ENCODE peak calls at places on chromosomes 4 and X, in eight cellular contexts. One of them, this sample, is unnamed.

GRCh38 chr4:75126058-75126457 is 193.1 kb downstream of the PARM1 start:
- DNase-seq in stomach: no peak
- DNase-seq in fibroblast of the aortic adventitia: no peak
- DNase-seq in astrocyte of the spinal cord: no peak
- DNase-seq in suprapubic skin: no peak
- DNase-seq in mesothelial cell of epicardium: no peak
- DNase-seq in ovary: no peak
- DNase-seq in kidney: no peak
- DNase-seq in this sample: no peak

GRCh38 chrX:41067721-41068120 is 17.5 kb upstream of the USP9X start:
- DNase-seq in mesothelial cell of epicardium: no peak
- DNase-seq in suprapubic skin: no peak
- DNase-seq in fibroblast of the aortic adventitia: no peak
- DNase-seq in stomach: peak
- DNase-seq in ovary: no peak
- DNase-seq in kidney: no peak
- DNase-seq in astrocyte of the spinal cord: no peak
- DNase-seq in this sample: no peak

GRCh38 chr4:158253350-158253980 is 43.2 kb downstream of the TMEM144 start:
- DNase-seq in ovary: no peak
- DNase-seq in fibroblast of the aortic adventitia: peak
- DNase-seq in suprapubic skin: no peak
- DNase-seq in stomach: peak
- DNase-seq in kidney: no peak
- DNase-seq in astrocyte of the spinal cord: peak
- DNase-seq in mesothelial cell of epicardium: peak
- DNase-seq in this sample: no peak

GRCh38 chr4:98994474-98995182 is 893 bp upstream of the METAP1 start:
- DNase-seq in fibroblast of the aortic adventitia: no peak
- DNase-seq in stomach: no peak
- DNase-seq in astrocyte of the spinal cord: no peak
- DNase-seq in mesothelial cell of epicardium: no peak
- DNase-seq in kidney: no peak
- DNase-seq in suprapubic skin: no peak
- DNase-seq in ovary: no peak
- DNase-seq in this sample: no peak

GRCh38 chrX:153853902-153854267 is 23.5 kb upstream of the PDZD4 start:
- DNase-seq in stomach: peak
- DNase-seq in kidney: no peak
- DNase-seq in suprapubic skin: no peak
- DNase-seq in astrocyte of the spinal cord: no peak
- DNase-seq in fibroblast of the aortic adventitia: no peak
- DNase-seq in mesothelial cell of epicardium: no peak
- DNase-seq in ovary: no peak
- DNase-seq in this sample: no peak

GRCh38 chr4:61805237-61805636 is 605.1 kb downstream of the ADGRL3 start:
- DNase-seq in suprapubic skin: no peak
- DNase-seq in kidney: no peak
- DNase-seq in astrocyte of the spinal cord: peak
- DNase-seq in ovary: no peak
- DNase-seq in stomach: no peak
- DNase-seq in fibroblast of the aortic adventitia: no peak
- DNase-seq in mesothelial cell of epicardium: no peak
- DNase-seq in this sample: no peak

GRCh38 chr4:96099031-96099430 is 259.1 kb downstream of the PDHA2 start:
- DNase-seq in mesothelial cell of epicardium: no peak
- DNase-seq in astrocyte of the spinal cord: no peak
- DNase-seq in ovary: no peak
- DNase-seq in stomach: no peak
- DNase-seq in suprapubic skin: no peak
- DNase-seq in fibroblast of the aortic adventitia: peak
- DNase-seq in kidney: no peak
- DNase-seq in this sample: no peak

GRCh38 chrX:38278682-38279081 is 48.6 kb downstream of the RPGR start:
- DNase-seq in fibroblast of the aortic adventitia: peak
- DNase-seq in suprapubic skin: no peak
- DNase-seq in mesothelial cell of epicardium: no peak
- DNase-seq in ovary: no peak
- DNase-seq in stomach: no peak
- DNase-seq in astrocyte of the spinal cord: peak
- DNase-seq in kidney: no peak
- DNase-seq in this sample: no peak

GRCh38 chr4:83454626-83455025 is 997 bp downstream of the HELQ start:
- DNase-seq in suprapubic skin: no peak
- DNase-seq in ovary: no peak
- DNase-seq in astrocyte of the spinal cord: peak
- DNase-seq in kidney: no peak
- DNase-seq in mesothelial cell of epicardium: no peak
- DNase-seq in stomach: no peak
- DNase-seq in fibroblast of the aortic adventitia: peak
- DNase-seq in this sample: no peak

GRCh38 chrX:13254076-13254785 is 65.6 kb downstream of the ATXN3L start:
- DNase-seq in fibroblast of the aortic adventitia: peak
- DNase-seq in astrocyte of the spinal cord: peak
- DNase-seq in stomach: no peak
- DNase-seq in ovary: peak
- DNase-seq in suprapubic skin: no peak
- DNase-seq in kidney: no peak
- DNase-seq in mesothelial cell of epicardium: no peak
- DNase-seq in this sample: no peak

DNA sequence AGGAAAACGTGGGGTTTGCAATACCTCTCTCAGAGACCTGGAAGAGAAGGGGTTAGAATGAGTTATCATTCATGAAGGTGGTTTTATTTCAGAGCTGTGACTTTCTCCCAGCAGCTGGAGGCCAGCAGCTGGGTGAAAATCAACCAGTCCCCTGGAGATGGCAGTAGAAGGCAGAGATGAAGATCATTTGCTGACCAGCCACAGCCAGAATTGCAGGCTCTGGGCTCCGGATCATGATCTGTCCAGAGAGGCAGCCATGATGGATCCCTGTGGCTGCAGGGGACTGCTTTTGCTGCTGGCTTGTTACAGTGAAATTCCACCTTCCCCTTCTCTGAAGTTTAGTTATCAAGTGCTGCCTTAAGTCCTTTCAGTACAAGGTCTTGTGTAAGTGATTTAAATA is 46.9 kb upstream of the TAB3 start:
- DNase-seq in astrocyte of the spinal cord: peak
- DNase-seq in mesothelial cell of epicardium: no peak
- DNase-seq in kidney: no peak
- DNase-seq in fibroblast of the aortic adventitia: peak
- DNase-seq in ovary: no peak
- DNase-seq in suprapubic skin: no peak
- DNase-seq in stomach: peak
- DNase-seq in this sample: no peak
- TF ChIP-seq CTCF in astrocyte of the spinal cord: peak
- TF ChIP-seq CTCF in mesothelial cell of epicardium: no peak
- TF ChIP-seq CTCF in kidney: peak
- TF ChIP-seq CTCF in fibroblast of the aortic adventitia: peak
- TF ChIP-seq CTCF in ovary: no peak
- TF ChIP-seq CTCF in suprapubic skin: no peak
- TF ChIP-seq CTCF in stomach: no peak
- TF ChIP-seq CTCF in this sample: no peak

DNA sequence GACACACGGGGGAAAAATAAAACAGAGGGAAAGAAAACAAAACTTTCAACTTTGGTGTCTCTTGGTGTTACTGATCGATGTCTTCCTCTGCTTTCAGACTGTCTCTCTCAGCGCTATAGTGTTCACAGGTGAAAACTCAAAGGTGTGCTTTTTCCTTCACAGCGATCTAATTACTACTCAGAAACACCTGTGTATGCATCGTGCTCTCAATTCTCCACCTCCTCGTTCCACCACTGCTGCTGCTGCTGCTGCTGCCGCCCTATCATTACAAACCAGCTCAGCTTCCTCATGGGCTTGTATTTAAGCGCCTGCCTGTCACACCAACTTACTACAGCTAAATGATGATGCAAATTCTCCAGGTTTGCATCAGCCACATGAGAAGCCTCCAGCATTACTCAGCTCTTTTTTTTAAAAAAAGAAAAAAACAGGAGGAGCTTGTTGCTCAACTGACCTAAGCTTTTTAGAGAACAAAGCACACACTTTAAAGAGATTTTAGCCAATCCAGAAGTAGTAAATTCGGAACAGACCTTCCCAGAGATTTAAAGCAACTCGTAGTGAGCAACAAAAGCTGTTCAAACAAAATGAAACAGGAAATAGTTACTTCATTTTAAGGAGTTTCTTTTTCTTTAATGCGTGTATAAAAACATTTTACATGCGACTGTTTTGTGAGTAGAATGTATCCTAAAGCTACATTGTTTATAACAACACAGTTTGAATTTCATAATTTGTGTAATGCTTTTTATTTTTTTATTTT is at the start of gene SLC7A11:
- DNase-seq in astrocyte of the spinal cord: peak
- DNase-seq in kidney: no peak
- DNase-seq in fibroblast of the aortic adventitia: peak
- DNase-seq in stomach: peak
- DNase-seq in mesothelial cell of epicardium: peak
- DNase-seq in ovary: no peak
- DNase-seq in suprapubic skin: no peak
- DNase-seq in this sample: no peak
- TF ChIP-seq CTCF in astrocyte of the spinal cord: no peak
- TF ChIP-seq CTCF in kidney: no peak
- TF ChIP-seq CTCF in fibroblast of the aortic adventitia: peak
- TF ChIP-seq CTCF in stomach: no peak
- TF ChIP-seq CTCF in mesothelial cell of epicardium: no peak
- TF ChIP-seq CTCF in ovary: no peak
- TF ChIP-seq CTCF in suprapubic skin: no peak
- TF ChIP-seq CTCF in this sample: no peak

GRCh38 chr4:133096972-133097371 is 52.1 kb upstream of the PCDH10 start:
- DNase-seq in kidney: no peak
- DNase-seq in stomach: no peak
- DNase-seq in suprapubic skin: no peak
- DNase-seq in astrocyte of the spinal cord: no peak
- DNase-seq in ovary: no peak
- DNase-seq in mesothelial cell of epicardium: no peak
- DNase-seq in fibroblast of the aortic adventitia: no peak
- DNase-seq in this sample: no peak

DNA sequence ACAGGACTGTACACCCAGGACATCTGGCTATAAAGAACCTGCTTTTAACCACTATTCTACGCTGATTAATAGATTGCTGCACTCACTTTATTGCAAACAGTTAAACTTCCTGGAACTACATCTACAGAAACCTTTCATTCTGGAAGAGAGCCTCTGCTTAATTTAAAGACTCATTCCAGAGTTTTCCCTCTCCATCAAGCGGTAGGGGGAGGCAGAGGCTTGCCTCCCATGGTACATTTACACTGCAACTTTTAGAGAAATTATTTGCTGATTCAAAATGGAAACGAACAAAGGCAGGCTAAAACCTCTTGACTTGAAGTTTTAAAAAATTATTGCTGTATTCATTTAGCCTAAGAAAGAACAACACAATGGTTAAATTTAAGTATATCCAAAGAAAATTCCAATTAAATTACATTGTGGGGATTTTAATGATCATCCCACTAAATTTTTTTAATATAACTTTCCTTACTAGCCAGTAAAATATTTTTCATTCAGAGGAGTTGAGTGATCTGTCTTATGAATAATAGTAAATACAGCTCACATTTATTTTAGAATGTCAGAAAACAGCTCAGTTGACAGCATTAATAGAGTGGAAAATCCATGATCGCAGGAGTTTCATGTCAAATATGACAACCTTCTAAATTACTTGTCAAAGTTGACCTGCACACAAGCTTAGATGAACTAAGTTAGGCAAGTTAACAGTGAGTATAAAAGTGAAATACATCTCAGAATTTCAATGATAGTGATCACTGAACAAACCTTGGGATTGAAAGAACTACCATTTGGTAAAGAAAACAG is 46.3 kb upstream of the PCDH10 start:
- DNase-seq in ovary: no peak
- DNase-seq in kidney: no peak
- DNase-seq in astrocyte of the spinal cord: no peak
- DNase-seq in stomach: no peak
- DNase-seq in mesothelial cell of epicardium: no peak
- DNase-seq in fibroblast of the aortic adventitia: no peak
- DNase-seq in suprapubic skin: no peak
- DNase-seq in this sample: no peak
- TF ChIP-seq CTCF in ovary: no peak
- TF ChIP-seq CTCF in kidney: no peak
- TF ChIP-seq CTCF in astrocyte of the spinal cord: no peak
- TF ChIP-seq CTCF in stomach: no peak
- TF ChIP-seq CTCF in mesothelial cell of epicardium: no peak
- TF ChIP-seq CTCF in fibroblast of the aortic adventitia: no peak
- TF ChIP-seq CTCF in suprapubic skin: no peak
- TF ChIP-seq CTCF in this sample: no peak

GRCh38 chr4:127400736-127401346 is 231.9 kb upstream of the INTU start:
- DNase-seq in astrocyte of the spinal cord: peak
- DNase-seq in ovary: peak
- DNase-seq in stomach: peak
- DNase-seq in kidney: no peak
- DNase-seq in mesothelial cell of epicardium: peak
- DNase-seq in fibroblast of the aortic adventitia: peak
- DNase-seq in suprapubic skin: peak
- DNase-seq in this sample: no peak
- TF ChIP-seq CTCF in astrocyte of the spinal cord: peak
- TF ChIP-seq CTCF in ovary: no peak
- TF ChIP-seq CTCF in stomach: peak
- TF ChIP-seq CTCF in kidney: peak
- TF ChIP-seq CTCF in mesothelial cell of epicardium: peak
- TF ChIP-seq CTCF in fibroblast of the aortic adventitia: peak
- TF ChIP-seq CTCF in suprapubic skin: peak
- TF ChIP-seq CTCF in this sample: no peak

DNA sequence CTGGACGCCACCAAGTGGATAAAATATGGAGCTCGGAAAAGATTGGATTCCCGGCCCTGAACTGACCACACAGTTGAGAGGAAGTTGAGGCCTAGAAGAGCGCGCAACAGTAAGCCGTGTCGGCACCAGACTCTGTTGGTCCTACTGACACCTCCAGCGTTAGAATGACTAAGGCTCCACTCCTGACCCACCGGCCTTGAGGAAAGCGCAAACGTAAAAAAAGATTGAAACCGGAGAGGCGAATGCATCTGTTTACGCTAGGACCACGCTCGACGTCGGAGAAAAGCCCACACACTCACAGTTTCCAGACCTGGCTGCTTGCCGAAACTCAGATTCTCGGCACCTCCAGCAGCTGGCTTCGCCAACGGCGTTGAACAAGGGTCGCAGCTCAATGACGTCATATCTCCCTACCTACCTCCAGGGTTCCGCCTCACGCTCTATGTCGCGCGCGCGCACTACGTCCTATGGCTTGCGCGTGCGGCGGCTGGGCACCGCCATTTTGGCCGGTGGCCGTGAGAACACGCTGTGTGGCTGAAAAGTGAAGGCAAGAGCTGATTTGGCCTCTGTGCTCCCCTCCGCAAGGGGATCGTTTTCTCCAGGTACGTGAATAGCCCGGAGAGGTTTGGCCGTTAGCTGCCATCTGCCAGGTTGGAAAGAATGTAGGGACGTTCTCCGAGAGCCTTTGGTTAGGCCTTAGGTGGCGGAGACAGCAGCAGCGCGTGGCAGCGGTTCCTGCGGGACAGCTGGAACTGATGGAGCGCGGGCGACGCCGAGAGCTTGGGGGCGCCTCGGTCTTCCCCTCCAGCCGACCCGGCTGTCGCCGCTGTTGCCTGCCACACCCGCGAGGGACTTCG is at the start of the genes ABCE1 and ANAPC10:
- DNase-seq in stomach: peak
- DNase-seq in suprapubic skin: peak
- DNase-seq in fibroblast of the aortic adventitia: peak
- DNase-seq in mesothelial cell of epicardium: peak
- DNase-seq in astrocyte of the spinal cord: peak
- DNase-seq in ovary: peak
- DNase-seq in kidney: peak
- DNase-seq in this sample: peak
- TF ChIP-seq CTCF in stomach: no peak
- TF ChIP-seq CTCF in suprapubic skin: no peak
- TF ChIP-seq CTCF in fibroblast of the aortic adventitia: peak
- TF ChIP-seq CTCF in mesothelial cell of epicardium: no peak
- TF ChIP-seq CTCF in astrocyte of the spinal cord: peak
- TF ChIP-seq CTCF in ovary: no peak
- TF ChIP-seq CTCF in kidney: no peak
- TF ChIP-seq CTCF in this sample: no peak

GRCh38 chrX:78595901-78596502 is 63.1 kb downstream of the RTL3 start:
- DNase-seq in ovary: no peak
- DNase-seq in mesothelial cell of epicardium: no peak
- DNase-seq in suprapubic skin: no peak
- DNase-seq in stomach: no peak
- DNase-seq in fibroblast of the aortic adventitia: peak
- DNase-seq in kidney: no peak
- DNase-seq in astrocyte of the spinal cord: no peak
- DNase-seq in this sample: no peak
- TF ChIP-seq CTCF in ovary: no peak
- TF ChIP-seq CTCF in mesothelial cell of epicardium: no peak
- TF ChIP-seq CTCF in suprapubic skin: no peak
- TF ChIP-seq CTCF in stomach: no peak
- TF ChIP-seq CTCF in fibroblast of the aortic adventitia: peak
- TF ChIP-seq CTCF in kidney: no peak
- TF ChIP-seq CTCF in astrocyte of the spinal cord: peak
- TF ChIP-seq CTCF in this sample: no peak